ENCODE peak calls at places on chromosomes 11 and 22, in four cellular contexts. N is GM12878, J is IMR-90, S is K562. C is an unnamed sample.

GRCh38 chr22:47453049-47453448 is 690.6 kb downstream of the TBC1D22A start:
- DNase-seq in S (no peak), J (no peak), N (no peak), C (no peak)

GRCh38 chr11:93564895-93565294 is 21.7 kb upstream of the SMCO4 start:
- DNase-seq in J (no peak), S (no peak), N (no peak), C (no peak)

GRCh38 chr22:50247748-50248147 is 2.9 kb upstream of the TUBGCP6 start:
- DNase-seq in J (peak; percentile 61), S (peak; percentile 80), N (no peak), C (peak; percentile 45)

GRCh38 chr11:129593098-129593497 is 217.4 kb downstream of the BARX2 start:
- DNase-seq in S (no peak), N (no peak), J (no peak), C (no peak)

GRCh38 chr22:33544707-33545106 is 375.6 kb downstream of the LARGE1 start:
- DNase-seq in S (no peak), N (no peak), J (peak; percentile 72), C (no peak)

GRCh38 chr11:67367836-67368227 is 5.6 kb downstream of the CLCF1 start:
- DNase-seq in N (no peak), S (no peak), J (no peak), C (no peak)

GRCh38 chr11:133362921-133363320 is 169.4 kb downstream of the OPCML start:
- DNase-seq in N (no peak), S (no peak), J (no peak), C (no peak)

GRCh38 chr11:86740628-86741488 is 59.5 kb upstream of the PRSS23 start:
- DNase-seq in S (peak; percentile 76), N (no peak), J (peak; percentile 98), C (peak; percentile 94)

GRCh38 chr11:22338465-22338810 is 257 bp downstream of the SLC17A6 start:
- DNase-seq in J (no peak), N (no peak), S (no peak), C (no peak)

GRCh38 chr11:120013325-120014250 is 124.3 kb downstream of the TRIM29 start:
- DNase-seq in J (peak; percentile 10), S (peak; percentile 51), N (no peak), C (peak; percentile 12)

GRCh38 chr11:44467413-44467812 is 98.0 kb upstream of the CD82 start:
- DNase-seq in J (no peak), N (no peak), S (no peak), C (no peak)

GRCh38 chr11:19601235-19601634 is 111.4 kb upstream of the NAV2 start:
- DNase-seq in N (no peak), J (no peak), S (no peak), C (no peak)

GRCh38 chr11:38136887-38137286 is 1538.9 kb upstream of the RAG2 start:
- DNase-seq in J (no peak), N (no peak), S (no peak), C (no peak)

GRCh38 chr22:37529652-37530345 is 10.6 kb upstream of the CARD10 start:
- DNase-seq in J (no peak), S (no peak), N (peak; percentile 36), C (no peak)

GRCh38 chr11:45805305-45806071 is 539 bp downstream of the SLC35C1 start:
- DNase-seq in J (peak; percentile 78), N (no peak), S (peak; percentile 58), C (peak; percentile 59)

GRCh38 chr11:71193431-71193830 is 58.9 kb downstream of the SHANK2 start:
- DNase-seq in S (no peak), J (no peak), N (no peak), C (no peak)

DNA sequence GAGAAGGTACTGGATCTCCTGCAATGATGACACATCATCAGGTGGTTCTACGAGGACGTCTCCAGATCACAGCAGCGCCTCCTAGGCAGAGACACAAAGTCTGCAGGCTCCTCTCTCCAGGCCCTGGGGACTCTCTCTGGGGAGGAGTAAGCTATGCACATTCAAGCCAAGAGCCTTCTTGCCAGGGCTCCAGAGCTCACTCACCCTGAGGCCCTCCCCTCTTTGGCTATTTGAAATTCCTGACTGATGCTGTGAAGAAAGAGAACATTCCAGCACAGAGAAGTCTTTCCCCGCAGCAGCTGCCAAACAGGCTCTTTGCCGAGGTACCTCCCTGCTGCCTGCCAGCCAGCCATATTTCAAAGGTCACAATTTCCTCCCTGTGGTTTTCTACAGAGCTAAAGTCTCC is 204.9 kb downstream of the CSNK2A3 start:
- DNase-seq in S (peak; percentile 12), N (no peak), J (peak; percentile 74), C (no peak)
- TF ChIP-seq FOS in S (no peak), N (no peak), J (no peak), C (no peak)

DNA sequence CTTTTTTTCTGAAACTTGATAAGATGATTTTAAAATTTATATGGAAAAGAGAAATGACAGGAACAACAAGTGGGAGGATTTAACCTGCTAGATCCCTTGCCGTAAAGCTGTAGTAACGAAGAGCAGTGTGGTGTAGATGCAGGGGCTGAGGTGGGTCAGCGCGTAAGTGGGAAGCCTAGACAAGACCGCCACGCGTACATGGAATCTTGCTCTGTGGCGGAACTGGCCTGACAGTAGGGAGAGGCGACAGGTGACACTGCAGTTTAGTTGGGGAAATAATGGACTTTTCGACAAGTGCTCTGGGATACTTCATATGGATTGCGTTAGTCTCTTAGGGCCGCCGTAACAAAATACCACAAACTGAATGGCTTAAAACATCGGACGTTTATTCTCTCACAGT is 28.8 kb downstream of the TNRC6B start:
- DNase-seq in J (no peak), N (no peak), S (no peak), C (no peak)
- H4K20me1 ChIP-seq in J (peaks cover 70% of the 10 kb centered on the region), N (no peaks in the 10 kb centered on the region), S (peaks cover 10% of the 10 kb centered on the region), C (no peaks in the 10 kb centered on the region)

GRCh38 chr11:9710223-9710622 is 46.3 kb downstream of the SWAP70 start:
- DNase-seq in S (no peak), J (no peak), N (no peak), C (no peak)
- TF ChIP-seq FOS in S (no peak), J (no peak), N (no peak), C (no peak)

GRCh38 chr22:41444360-41445170 is 2.0 kb downstream of the TOB2 start:
- DNase-seq in J (peak; percentile 98), S (peak; percentile 95), N (peak; percentile 90), C (peak; percentile 99)
- H4K20me1 ChIP-seq in J (peaks cover 55% of the 10 kb centered on the region), S (peaks cover 6% of the 10 kb centered on the region), N (peaks cover 4% of the 10 kb centered on the region), C (peaks cover 4% of the 10 kb centered on the region)

GRCh38 chr11:17224727-17225126 is 16.9 kb upstream of the PIK3C2A start:
- DNase-seq in S (no peak), N (no peak), J (no peak), C (peak; percentile 60)

GRCh38 chr11:17230867-17231851 is 23.4 kb upstream of the PIK3C2A start:
- DNase-seq in J (no peak), S (no peak), N (peak; percentile 76), C (no peak)

DNA sequence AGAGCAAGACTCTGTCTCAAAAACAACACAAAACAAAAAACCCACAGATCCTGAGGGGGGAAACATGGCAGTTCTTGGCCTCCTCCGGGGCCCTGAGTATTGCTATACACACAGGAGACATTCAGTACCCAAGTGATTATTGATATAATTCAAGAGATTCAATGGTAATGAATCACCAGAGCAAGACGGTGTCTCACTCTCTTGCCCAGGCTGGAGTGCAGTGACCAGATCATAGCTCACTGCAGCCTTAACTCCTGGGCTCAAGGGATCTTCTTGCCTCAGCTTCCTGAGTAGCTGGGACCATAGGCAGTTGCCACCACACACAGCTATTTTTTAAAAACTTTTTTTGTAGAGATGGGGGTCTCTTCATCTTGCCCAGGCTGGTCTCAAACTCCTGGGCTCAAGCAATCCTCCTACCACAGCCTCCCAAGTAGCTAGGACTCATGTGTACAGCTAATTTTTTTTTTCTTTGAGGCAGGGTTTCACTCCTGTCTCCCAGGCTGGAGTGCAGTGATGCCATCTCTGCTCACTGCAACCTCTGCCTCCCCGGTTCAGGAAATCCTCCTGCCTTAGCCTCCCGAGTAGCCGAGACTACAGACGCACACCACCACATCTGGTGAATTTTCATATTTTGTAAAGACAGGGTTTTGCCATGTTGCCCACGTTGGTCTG is 21.8 kb upstream of the PIK3C2A start:
- DNase-seq in N (no peak), J (no peak), S (no peak), C (no peak)
- TF ChIP-seq FOS in N (no peak), J (no peak), S (no peak), C (no peak)

GRCh38 chr11:123544631-123545375 is 109.6 kb downstream of the SCN3B start:
- DNase-seq in N (no peak), J (no peak), S (no peak), C (no peak)
- H4K20me1 ChIP-seq in N (peaks cover 2% of the 10 kb centered on the region), J (peaks cover 8% of the 10 kb centered on the region), S (no peaks in the 10 kb centered on the region), C (peaks cover 3% of the 10 kb centered on the region)

GRCh38 chr11:64276653-64277431 is 7.6 kb downstream of the BAD start:
- DNase-seq in N (no peak), J (no peak), S (no peak), C (no peak)
- TF ChIP-seq FOS in N (no peak), J (no peak), S (no peak), C (no peak)

GRCh38 chr22:48629631-48630443 is 1197.8 kb downstream of the BRD1 start:
- DNase-seq in N (no peak), S (no peak), J (no peak), C (no peak)

GRCh38 chr22:48630848-48631247 is 1196.8 kb downstream of the BRD1 start:
- DNase-seq in N (no peak), S (no peak), J (no peak), C (no peak)

GRCh38 chr22:48631288-48631687 is 1196.4 kb downstream of the BRD1 start:
- DNase-seq in J (no peak), S (no peak), N (no peak), C (no peak)

GRCh38 chr22:48628891-48629559 is 1198.6 kb downstream of the BRD1 start:
- DNase-seq in N (no peak), S (no peak), J (no peak), C (no peak)

GRCh38 chr22:48630444-48630777 is 1197.3 kb downstream of the BRD1 start:
- DNase-seq in J (no peak), N (no peak), S (no peak), C (no peak)
- H4K20me1 ChIP-seq in J (no peaks in the 10 kb centered on the region), N (no peaks in the 10 kb centered on the region), S (no peaks in the 10 kb centered on the region), C (no peaks in the 10 kb centered on the region)